ENCODE peak calls at places on chromosome 13, in six cellular contexts. B is fibroblast of lung, R is cardiac muscle cell, Q is left ventricle myocardium inferior, S is neural progenitor cell, C is HepG2. T is an unnamed sample.

GRCh38 chr13:107650081-107650701 is 565.1 kb downstream of the LIG4 start:
- DNase-seq in R (peak; percentile 74), C (peak; percentile 16), S (peak; percentile 85), Q (peak; percentile 13), B (peak; percentile 68), T (peak; percentile 49)

GRCh38 chr13:102517959-102518358 is 78.8 kb upstream of the TPP2 start:
- DNase-seq in B (no peak), R (no peak), Q (no peak), C (no peak), S (no peak), T (no peak)

GRCh38 chr13:95564091-95564490 is 11.6 kb downstream of the CLDN10 start:
- DNase-seq in C (no peak), Q (no peak), R (no peak), B (peak; percentile 17), S (no peak), T (no peak)

GRCh38 chr13:79373916-79374315 is 32.1 kb downstream of the RBM26 start:
- DNase-seq in Q (no peak), S (no peak), B (no peak), C (no peak), R (no peak), T (no peak)

GRCh38 chr13:106063591-106064308 is 471.7 kb downstream of the EFNB2 start:
- DNase-seq in Q (no peak), C (no peak), R (no peak), B (peak; percentile 55), S (no peak), T (peak; percentile 91)

GRCh38 chr13:95710313-95710712 is 33.4 kb downstream of the DNAJC3 start:
- DNase-seq in S (no peak), C (no peak), R (no peak), Q (no peak), B (peak; percentile 73), T (peak; percentile 60)

GRCh38 chr13:21074601-21075302 is 13.4 kb upstream of the LATS2 start:
- DNase-seq in C (no peak), Q (peak; percentile 49), R (no peak), B (peak; percentile 32), S (no peak), T (no peak)

GRCh38 chr13:100514788-100515409 is 73.7 kb downstream of the GGACT start:
- DNase-seq in R (peak; percentile 82), S (peak; percentile 89), C (peak; percentile 56), Q (peak; percentile 76), B (peak; percentile 82), T (peak; percentile 77)

GRCh38 chr13:36251528-36251927 is 37.2 kb upstream of the SOHLH2 start:
- DNase-seq in R (no peak), C (no peak), S (no peak), B (peak; percentile 13), Q (no peak), T (no peak)

GRCh38 chr13:27126877-27127276 is 44.7 kb downstream of the USP12 start:
- DNase-seq in R (no peak), C (no peak), B (no peak), S (no peak), Q (no peak), T (no peak)

GRCh38 chr13:32426191-32426980 is 1.5 kb downstream of the N4BP2L1 start:
- DNase-seq in C (no peak), B (peak; percentile 31), S (no peak), R (no peak), Q (no peak), T (no peak)

DNA sequence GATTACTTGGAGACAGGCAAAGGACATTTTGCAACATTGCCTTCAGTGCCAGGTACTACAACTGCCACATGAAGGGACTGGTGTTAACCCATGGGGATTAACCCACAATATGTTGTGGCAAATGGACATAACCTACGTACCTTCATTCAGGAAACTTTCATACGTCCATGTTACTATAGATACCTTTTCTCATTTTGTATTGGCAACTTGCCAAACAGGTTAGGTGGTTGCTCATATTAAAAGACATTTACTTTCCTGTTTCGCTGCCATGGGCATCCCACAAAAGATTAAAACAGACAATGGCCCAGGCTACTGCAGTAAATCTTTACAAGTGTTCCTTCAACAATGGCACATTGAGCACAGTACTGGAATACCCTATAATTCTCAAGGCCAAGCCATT is 925.3 kb downstream of the SLITRK6 start:
- DNase-seq in R (no peak), C (no peak), B (no peak), Q (no peak), S (no peak), T (no peak)
- H3K4me3 ChIP-seq in R (no peak overlapping the region), C (no peak overlapping the region), B (no peak overlapping the region), Q (no peak overlapping the region), S (no peak overlapping the region), T (no peak overlapping the region)

GRCh38 chr13:114124486-114124885 is 7.9 kb downstream of the RASA3 start:
- DNase-seq in B (no peak), R (no peak), C (no peak), S (no peak), Q (no peak), T (no peak)
- H3K27ac ChIP-seq in B (peak overlapping the region; percentile 34), R (no peak overlapping the region), C (no peak overlapping the region), S (no peak overlapping the region), Q (no peak overlapping the region), T (no peak overlapping the region)

DNA sequence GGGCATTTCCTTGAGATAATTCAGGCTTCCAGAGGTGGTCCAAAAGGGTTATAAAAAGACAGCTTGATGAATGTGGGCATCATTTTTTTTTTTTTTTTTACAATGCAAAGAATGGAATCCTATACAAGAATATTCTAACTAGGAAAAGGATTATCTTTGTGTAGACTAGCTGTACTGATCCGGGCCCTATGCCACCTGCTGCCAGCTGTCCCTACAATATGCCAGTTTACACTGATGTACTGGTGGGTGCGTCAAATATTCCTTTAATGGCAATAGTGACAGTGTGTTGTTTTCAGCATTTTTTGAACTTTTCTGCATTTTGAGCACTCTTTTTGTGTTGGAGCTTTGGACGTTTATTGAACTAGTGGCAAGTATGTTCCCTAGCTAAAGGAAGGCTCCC is 31.6 kb upstream of the CBY2 start:
- DNase-seq in S (no peak), B (no peak), C (no peak), R (no peak), Q (no peak), T (no peak)
- H3K4me3 ChIP-seq in S (no peak overlapping the region), B (no peak overlapping the region), C (no peak overlapping the region), R (no peak overlapping the region), Q (no peak overlapping the region), T (no peak overlapping the region)

GRCh38 chr13:77751513-77752456 is 54.3 kb downstream of the SLAIN1 start:
- DNase-seq in R (peak; percentile 62), C (peak; percentile 41), S (peak; percentile 62), B (peak; percentile 58), Q (no peak), T (peak; percentile 22)
- H3K27ac ChIP-seq in R (peak overlapping the region; percentile 33), C (no peak overlapping the region), S (peak overlapping the region; percentile 80), B (no peak overlapping the region), Q (no peak overlapping the region), T (no peak overlapping the region)